ENCODE peak calls at places on chromosomes 13 and 19, in nine cellular contexts. One of them, this sample, is unnamed.

GRCh38 chr13:39729161-39729560 is 73.7 kb downstream of the COG6 start:
- DNase-seq in CD8-positive, alpha-beta memory T cell: no peak
- DNase-seq in heart right ventricle: no peak
- DNase-seq in adipocyte: no peak
- DNase-seq in naive thymus-derived CD4-positive, alpha-beta T cell: no peak
- DNase-seq in cardiac muscle cell: no peak
- DNase-seq in ascending aorta: no peak
- DNase-seq in uterus: no peak
- DNase-seq in ovary: no peak
- DNase-seq in this sample: no peak

GRCh38 chr13:71879129-71879535 is 12.1 kb upstream of the DACH1 start:
- DNase-seq in CD8-positive, alpha-beta memory T cell: no peak
- DNase-seq in heart right ventricle: no peak
- DNase-seq in adipocyte: peak; percentile 30
- DNase-seq in naive thymus-derived CD4-positive, alpha-beta T cell: no peak
- DNase-seq in cardiac muscle cell: peak; percentile 59
- DNase-seq in ascending aorta: no peak
- DNase-seq in uterus: no peak
- DNase-seq in ovary: no peak
- DNase-seq in this sample: peak; percentile 45

GRCh38 chr19:21608571-21608970 is 103.2 kb downstream of the ZNF429 start:
- DNase-seq in CD8-positive, alpha-beta memory T cell: no peak
- DNase-seq in heart right ventricle: no peak
- DNase-seq in adipocyte: no peak
- DNase-seq in naive thymus-derived CD4-positive, alpha-beta T cell: no peak
- DNase-seq in cardiac muscle cell: no peak
- DNase-seq in ascending aorta: no peak
- DNase-seq in uterus: no peak
- DNase-seq in ovary: no peak
- DNase-seq in this sample: no peak

GRCh38 chr19:44737238-44738160 is 11.0 kb upstream of the BCL3 start:
- DNase-seq in CD8-positive, alpha-beta memory T cell: no peak
- DNase-seq in heart right ventricle: no peak
- DNase-seq in adipocyte: no peak
- DNase-seq in naive thymus-derived CD4-positive, alpha-beta T cell: no peak
- DNase-seq in cardiac muscle cell: no peak
- DNase-seq in ascending aorta: peak; percentile 60
- DNase-seq in uterus: no peak
- DNase-seq in ovary: peak; percentile 65
- DNase-seq in this sample: no peak

GRCh38 chr19:41936416-41936850 is 8.2 kb upstream of the ERFL start:
- DNase-seq in CD8-positive, alpha-beta memory T cell: peak; percentile 61
- DNase-seq in heart right ventricle: no peak
- DNase-seq in adipocyte: no peak
- DNase-seq in naive thymus-derived CD4-positive, alpha-beta T cell: no peak
- DNase-seq in cardiac muscle cell: no peak
- DNase-seq in ascending aorta: no peak
- DNase-seq in uterus: no peak
- DNase-seq in ovary: no peak
- DNase-seq in this sample: no peak

GRCh38 chr13:36766295-36766694 is 52.7 kb upstream of the RFXAP start:
- DNase-seq in CD8-positive, alpha-beta memory T cell: no peak
- DNase-seq in heart right ventricle: no peak
- DNase-seq in adipocyte: peak; percentile 9
- DNase-seq in naive thymus-derived CD4-positive, alpha-beta T cell: no peak
- DNase-seq in cardiac muscle cell: no peak
- DNase-seq in ascending aorta: no peak
- DNase-seq in uterus: no peak
- DNase-seq in ovary: no peak
- DNase-seq in this sample: no peak

GRCh38 chr13:28609936-28610335 is 49.0 kb upstream of the POMP start:
- DNase-seq in CD8-positive, alpha-beta memory T cell: no peak
- DNase-seq in heart right ventricle: no peak
- DNase-seq in adipocyte: peak; percentile 42
- DNase-seq in naive thymus-derived CD4-positive, alpha-beta T cell: no peak
- DNase-seq in cardiac muscle cell: no peak
- DNase-seq in ascending aorta: no peak
- DNase-seq in uterus: no peak
- DNase-seq in ovary: no peak
- DNase-seq in this sample: no peak

GRCh38 chr13:40120781-40121180 is 465.3 kb downstream of the COG6 start:
- DNase-seq in CD8-positive, alpha-beta memory T cell: no peak
- DNase-seq in heart right ventricle: no peak
- DNase-seq in adipocyte: no peak
- DNase-seq in naive thymus-derived CD4-positive, alpha-beta T cell: no peak
- DNase-seq in cardiac muscle cell: no peak
- DNase-seq in ascending aorta: no peak
- DNase-seq in uterus: no peak
- DNase-seq in ovary: no peak
- DNase-seq in this sample: peak; percentile 21

GRCh38 chr19:1472227-1473055 is 6.6 kb downstream of the C19orf25 start:
- DNase-seq in CD8-positive, alpha-beta memory T cell: no peak
- DNase-seq in heart right ventricle: no peak
- DNase-seq in adipocyte: no peak
- DNase-seq in naive thymus-derived CD4-positive, alpha-beta T cell: no peak
- DNase-seq in cardiac muscle cell: no peak
- DNase-seq in ascending aorta: no peak
- DNase-seq in uterus: no peak
- DNase-seq in ovary: no peak
- DNase-seq in this sample: no peak

GRCh38 chr13:51663980-51664957 is 80.0 kb downstream of the WDFY2 start:
- DNase-seq in CD8-positive, alpha-beta memory T cell: no peak
- DNase-seq in heart right ventricle: no peak
- DNase-seq in adipocyte: no peak
- DNase-seq in naive thymus-derived CD4-positive, alpha-beta T cell: no peak
- DNase-seq in cardiac muscle cell: no peak
- DNase-seq in ascending aorta: no peak
- DNase-seq in uterus: no peak
- DNase-seq in ovary: peak; percentile 36
- DNase-seq in this sample: no peak

DNA sequence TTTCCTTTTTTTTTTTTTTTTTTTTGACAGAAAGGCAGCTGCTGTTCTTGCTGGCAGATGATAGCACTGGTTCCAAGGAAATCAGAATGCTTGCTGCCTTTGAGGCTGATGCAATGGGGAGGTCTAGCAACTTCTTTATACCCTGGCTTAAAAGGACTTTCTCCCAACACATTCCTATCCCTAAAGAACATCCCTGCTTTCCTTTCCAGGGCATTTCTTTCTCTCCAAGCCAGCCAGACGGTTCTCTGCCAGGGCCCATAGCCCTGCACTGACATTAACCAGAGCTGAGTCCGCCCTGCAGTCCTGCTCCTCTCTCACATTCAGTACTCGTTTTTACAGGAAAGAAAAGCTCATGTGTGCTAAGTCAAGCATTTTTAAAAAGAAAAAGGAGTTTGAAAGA is 133.8 kb upstream of the WASF3 start:
- DNase-seq in CD8-positive, alpha-beta memory T cell: no peak
- DNase-seq in heart right ventricle: peak; percentile 41
- DNase-seq in adipocyte: peak; percentile 25
- DNase-seq in naive thymus-derived CD4-positive, alpha-beta T cell: no peak
- DNase-seq in cardiac muscle cell: peak; percentile 32
- DNase-seq in ascending aorta: peak; percentile 70
- DNase-seq in uterus: peak; percentile 75
- DNase-seq in ovary: no peak
- DNase-seq in this sample: no peak
- H3K4me1 ChIP-seq in CD8-positive, alpha-beta memory T cell: no peaks in the 10 kb centered on the region
- H3K4me1 ChIP-seq in heart right ventricle: no peaks in the 10 kb centered on the region
- H3K4me1 ChIP-seq in adipocyte: peaks cover 15% of the 10 kb centered on the region
- H3K4me1 ChIP-seq in naive thymus-derived CD4-positive, alpha-beta T cell: no peaks in the 10 kb centered on the region
- H3K4me1 ChIP-seq in cardiac muscle cell: no peaks in the 10 kb centered on the region
- H3K4me1 ChIP-seq in ascending aorta: no peaks in the 10 kb centered on the region
- H3K4me1 ChIP-seq in uterus: peaks cover 11% of the 10 kb centered on the region
- H3K4me1 ChIP-seq in ovary: no peaks in the 10 kb centered on the region
- H3K4me1 ChIP-seq in this sample: no peaks in the 10 kb centered on the region

GRCh38 chr19:38409631-38410133 is 6.8 kb downstream of the FAM98C start:
- DNase-seq in CD8-positive, alpha-beta memory T cell: no peak
- DNase-seq in heart right ventricle: peak; percentile 50
- DNase-seq in adipocyte: no peak
- DNase-seq in naive thymus-derived CD4-positive, alpha-beta T cell: no peak
- DNase-seq in cardiac muscle cell: no peak
- DNase-seq in ascending aorta: no peak
- DNase-seq in uterus: no peak
- DNase-seq in ovary: peak; percentile 49
- DNase-seq in this sample: no peak

GRCh38 chr19:38412491-38412890 is 9.6 kb downstream of the FAM98C start:
- DNase-seq in CD8-positive, alpha-beta memory T cell: no peak
- DNase-seq in heart right ventricle: no peak
- DNase-seq in adipocyte: no peak
- DNase-seq in naive thymus-derived CD4-positive, alpha-beta T cell: no peak
- DNase-seq in cardiac muscle cell: no peak
- DNase-seq in ascending aorta: no peak
- DNase-seq in uterus: no peak
- DNase-seq in ovary: no peak
- DNase-seq in this sample: no peak

GRCh38 chr19:38412961-38413360 is 10.1 kb downstream of the FAM98C start:
- DNase-seq in CD8-positive, alpha-beta memory T cell: no peak
- DNase-seq in heart right ventricle: no peak
- DNase-seq in adipocyte: no peak
- DNase-seq in naive thymus-derived CD4-positive, alpha-beta T cell: no peak
- DNase-seq in cardiac muscle cell: peak; percentile 45
- DNase-seq in ascending aorta: no peak
- DNase-seq in uterus: no peak
- DNase-seq in ovary: no peak
- DNase-seq in this sample: no peak

GRCh38 chr19:38413416-38413815 is 10.5 kb downstream of the FAM98C start:
- DNase-seq in CD8-positive, alpha-beta memory T cell: no peak
- DNase-seq in heart right ventricle: no peak
- DNase-seq in adipocyte: no peak
- DNase-seq in naive thymus-derived CD4-positive, alpha-beta T cell: no peak
- DNase-seq in cardiac muscle cell: no peak
- DNase-seq in ascending aorta: no peak
- DNase-seq in uterus: no peak
- DNase-seq in ovary: no peak
- DNase-seq in this sample: no peak

GRCh38 chr19:38411041-38411712 is 8.3 kb downstream of the FAM98C start:
- DNase-seq in CD8-positive, alpha-beta memory T cell: no peak
- DNase-seq in heart right ventricle: no peak
- DNase-seq in adipocyte: no peak
- DNase-seq in naive thymus-derived CD4-positive, alpha-beta T cell: no peak
- DNase-seq in cardiac muscle cell: no peak
- DNase-seq in ascending aorta: no peak
- DNase-seq in uterus: no peak
- DNase-seq in ovary: no peak
- DNase-seq in this sample: no peak
- H3K9me3 ChIP-seq in CD8-positive, alpha-beta memory T cell: no peaks in the 10 kb centered on the region
- H3K9me3 ChIP-seq in heart right ventricle: no peaks in the 10 kb centered on the region
- H3K9me3 ChIP-seq in adipocyte: no peaks in the 10 kb centered on the region
- H3K9me3 ChIP-seq in naive thymus-derived CD4-positive, alpha-beta T cell: no peaks in the 10 kb centered on the region
- H3K9me3 ChIP-seq in cardiac muscle cell: no peaks in the 10 kb centered on the region
- H3K9me3 ChIP-seq in ascending aorta: no peaks in the 10 kb centered on the region
- H3K9me3 ChIP-seq in uterus: no peaks in the 10 kb centered on the region
- H3K9me3 ChIP-seq in ovary: no peaks in the 10 kb centered on the region
- H3K9me3 ChIP-seq in this sample: no peaks in the 10 kb centered on the region

GRCh38 chr19:14817052-14817451 is 17.9 kb downstream of the OR7A5 start:
- DNase-seq in CD8-positive, alpha-beta memory T cell: no peak
- DNase-seq in heart right ventricle: no peak
- DNase-seq in adipocyte: no peak
- DNase-seq in naive thymus-derived CD4-positive, alpha-beta T cell: no peak
- DNase-seq in cardiac muscle cell: no peak
- DNase-seq in ascending aorta: no peak
- DNase-seq in uterus: no peak
- DNase-seq in ovary: no peak
- DNase-seq in this sample: no peak
- H3K4me1 ChIP-seq in CD8-positive, alpha-beta memory T cell: no peaks in the 10 kb centered on the region
- H3K4me1 ChIP-seq in heart right ventricle: no peaks in the 10 kb centered on the region
- H3K4me1 ChIP-seq in adipocyte: no peaks in the 10 kb centered on the region
- H3K4me1 ChIP-seq in naive thymus-derived CD4-positive, alpha-beta T cell: no peaks in the 10 kb centered on the region
- H3K4me1 ChIP-seq in cardiac muscle cell: no peaks in the 10 kb centered on the region
- H3K4me1 ChIP-seq in ascending aorta: no peaks in the 10 kb centered on the region
- H3K4me1 ChIP-seq in uterus: no peaks in the 10 kb centered on the region
- H3K4me1 ChIP-seq in ovary: no peaks in the 10 kb centered on the region
- H3K4me1 ChIP-seq in this sample: no peaks in the 10 kb centered on the region

DNA sequence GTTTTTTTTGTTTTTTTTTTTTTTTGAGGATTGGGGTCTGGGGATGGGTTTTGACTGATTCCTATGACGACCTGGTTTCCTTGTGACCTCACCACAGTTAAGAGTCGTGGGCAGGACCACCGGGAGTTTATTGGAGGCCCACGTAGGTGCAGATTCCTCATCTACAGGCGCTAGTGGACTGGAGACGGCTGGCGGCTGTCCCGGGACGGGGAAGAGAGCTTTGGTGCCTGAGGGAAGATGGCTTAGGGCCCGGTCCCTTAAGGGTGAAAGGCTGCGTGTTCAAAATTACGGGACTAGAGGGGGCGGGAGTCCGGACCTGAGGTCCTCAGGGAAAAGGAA is 679 bp upstream of the TEAD2 start:
- DNase-seq in CD8-positive, alpha-beta memory T cell: no peak
- DNase-seq in heart right ventricle: peak; percentile 51
- DNase-seq in adipocyte: peak; percentile 75
- DNase-seq in naive thymus-derived CD4-positive, alpha-beta T cell: no peak
- DNase-seq in cardiac muscle cell: peak; percentile 51
- DNase-seq in ascending aorta: peak; percentile 71
- DNase-seq in uterus: peak; percentile 65
- DNase-seq in ovary: peak; percentile 77
- DNase-seq in this sample: no peak
- H3K9me3 ChIP-seq in CD8-positive, alpha-beta memory T cell: no peaks in the 10 kb centered on the region
- H3K9me3 ChIP-seq in heart right ventricle: no peaks in the 10 kb centered on the region
- H3K9me3 ChIP-seq in adipocyte: no peaks in the 10 kb centered on the region
- H3K9me3 ChIP-seq in naive thymus-derived CD4-positive, alpha-beta T cell: no peaks in the 10 kb centered on the region
- H3K9me3 ChIP-seq in cardiac muscle cell: no peaks in the 10 kb centered on the region
- H3K9me3 ChIP-seq in ascending aorta: no peaks in the 10 kb centered on the region
- H3K9me3 ChIP-seq in uterus: no peaks in the 10 kb centered on the region
- H3K9me3 ChIP-seq in ovary: no peaks in the 10 kb centered on the region
- H3K9me3 ChIP-seq in this sample: no peaks in the 10 kb centered on the region

DNA sequence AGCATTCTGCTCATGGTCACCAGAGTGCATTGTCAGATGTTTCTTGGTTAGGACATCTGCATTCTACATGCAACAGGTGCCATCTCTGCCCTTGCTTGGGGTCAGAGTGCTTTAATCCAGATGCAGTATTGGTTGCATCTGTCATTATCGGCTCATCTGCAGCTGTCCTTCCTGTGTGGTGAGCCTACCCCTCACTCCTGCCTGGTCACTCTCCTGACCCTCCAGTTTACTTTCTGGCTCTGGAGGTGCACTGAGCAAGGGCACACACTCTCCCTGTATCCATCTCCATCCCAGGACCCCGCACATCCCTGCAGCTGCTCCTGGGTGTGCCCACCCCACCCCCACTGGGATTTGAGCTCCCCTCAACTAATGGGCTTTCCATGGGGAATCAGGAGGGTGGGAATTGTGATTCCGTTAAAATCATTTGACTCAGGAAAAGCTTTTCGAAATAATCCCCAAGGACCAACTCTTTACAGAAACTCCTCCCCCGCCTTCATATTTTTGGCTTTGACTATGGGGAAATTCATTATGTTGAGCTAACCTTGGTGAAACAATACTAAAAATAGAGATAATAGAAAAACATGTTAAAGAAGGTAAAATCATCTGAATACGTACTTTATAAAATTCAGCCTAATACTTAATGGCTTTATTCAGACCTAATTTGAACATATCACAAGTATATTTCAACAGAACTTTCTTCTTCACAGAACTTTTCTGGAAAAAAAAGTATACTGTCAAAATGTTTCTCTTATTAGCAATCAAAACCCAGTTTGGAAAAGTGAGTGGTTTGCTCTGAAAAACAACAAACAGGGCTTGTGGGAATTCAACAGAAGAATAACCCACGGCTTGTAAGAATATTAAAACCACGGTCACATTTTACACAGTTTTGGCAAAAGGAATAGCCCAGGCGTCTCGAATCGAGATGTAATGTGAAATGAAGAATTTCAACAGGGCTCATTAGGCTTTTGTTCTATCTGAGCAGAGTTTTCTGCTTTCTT is 70.4 kb downstream of the COL4A2 start:
- DNase-seq in CD8-positive, alpha-beta memory T cell: no peak
- DNase-seq in heart right ventricle: no peak
- DNase-seq in adipocyte: no peak
- DNase-seq in naive thymus-derived CD4-positive, alpha-beta T cell: no peak
- DNase-seq in cardiac muscle cell: no peak
- DNase-seq in ascending aorta: no peak
- DNase-seq in uterus: peak; percentile 15
- DNase-seq in ovary: no peak
- DNase-seq in this sample: no peak
- H3K4me1 ChIP-seq in CD8-positive, alpha-beta memory T cell: no peaks in the 10 kb centered on the region
- H3K4me1 ChIP-seq in heart right ventricle: peaks cover 86% of the 10 kb centered on the region
- H3K4me1 ChIP-seq in adipocyte: peaks cover 54% of the 10 kb centered on the region
- H3K4me1 ChIP-seq in naive thymus-derived CD4-positive, alpha-beta T cell: no peaks in the 10 kb centered on the region
- H3K4me1 ChIP-seq in cardiac muscle cell: peaks cover 19% of the 10 kb centered on the region
- H3K4me1 ChIP-seq in ascending aorta: peaks cover 35% of the 10 kb centered on the region
- H3K4me1 ChIP-seq in uterus: peaks cover 19% of the 10 kb centered on the region
- H3K4me1 ChIP-seq in ovary: peaks cover 31% of the 10 kb centered on the region
- H3K4me1 ChIP-seq in this sample: no peaks in the 10 kb centered on the region